ENCODE peak calls at places on chromosomes 3 and 15, in five cellular contexts. N, C, R, S and A are unnamed samples.

GRCh38 chr15:91128028-91128427 is 28.0 kb downstream of the SV2B start:
- DNase-seq in N (no peak), R (no peak), C (no peak), S (no peak), A (no peak)

GRCh38 chr3:81516042-81516441 is 245.4 kb downstream of the GBE1 start:
- DNase-seq in C (peak; percentile 6), S (no peak), R (no peak), N (no peak), A (no peak)

GRCh38 chr3:46690798-46691197 is 2.7 kb downstream of the ALS2CL start:
- DNase-seq in C (no peak), R (no peak), S (no peak), N (no peak), A (no peak)

GRCh38 chr3:165523801-165524200 is 313.4 kb downstream of the BCHE start:
- DNase-seq in C (peak; percentile 52), N (no peak), S (no peak), R (no peak), A (no peak)

GRCh38 chr15:79169531-79170123 is 79.0 kb upstream of the RASGRF1 start:
- DNase-seq in S (no peak), C (no peak), R (no peak), N (no peak), A (no peak)

GRCh38 chr3:111547645-111548044 is 5.6 kb downstream of the CD96 start:
- DNase-seq in C (no peak), N (no peak), R (peak; percentile 70), S (no peak), A (no peak)

GRCh38 chr3:119870512-119870911 is 88.6 kb downstream of the NR1I2 start:
- DNase-seq in R (no peak), N (no peak), C (no peak), S (no peak), A (no peak)

GRCh38 chr15:59701880-59702279 is 12.8 kb upstream of the BNIP2 start:
- DNase-seq in C (no peak), N (no peak), S (no peak), R (no peak), A (no peak)

GRCh38 chr3:31789429-31789828 is 191.6 kb downstream of the OSBPL10 start:
- DNase-seq in S (no peak), C (no peak), R (no peak), N (no peak), A (no peak)

GRCh38 chr15:66482539-66482938 is 15.0 kb downstream of the SNAPC5 start:
- DNase-seq in R (no peak), N (no peak), S (no peak), C (no peak), A (no peak)

GRCh38 chr15:41423979-41424659 is 7.2 kb downstream of the RTF1 start:
- DNase-seq in N (no peak), S (no peak), C (no peak), R (peak; percentile 44), A (no peak)

GRCh38 chr3:71930056-71930991 is 145.4 kb upstream of the PROK2 start:
- DNase-seq in S (no peak), R (no peak), C (peak; percentile 17), N (peak; percentile 55), A (peak; percentile 23)

GRCh38 chr15:80507638-80508316 is 103.6 kb downstream of the ARNT2 start:
- DNase-seq in C (peak; percentile 96), N (no peak), S (no peak), R (no peak), A (no peak)

GRCh38 chr3:109640146-109640652 is 302.9 kb upstream of the DPPA4 start:
- DNase-seq in N (no peak), S (no peak), R (no peak), C (peak; percentile 6), A (no peak)

GRCh38 chr15:65032823-65033537 is 3.5 kb upstream of the MTFMT start:
- DNase-seq in N (peak; percentile 44), C (peak; percentile 61), S (peak; percentile 70), R (no peak), A (peak; percentile 89)

GRCh38 chr3:43372007-43372754 is 85.8 kb downstream of the SNRK start:
- DNase-seq in R (no peak), C (no peak), S (no peak), N (no peak), A (no peak)

GRCh38 chr3:52053307-52054304 is 2.8 kb downstream of the DUSP7 start:
- DNase-seq in C (peak; percentile 29), N (no peak), R (peak; percentile 45), S (no peak), A (no peak)
- TF ChIP-seq RAD21 in C (peak; percentile 31), N (peak; percentile 55), R (peak; percentile 60), S (peak; percentile 55), A (no peak)

GRCh38 chr15:44034933-44035624 is 160.0 kb downstream of the FRMD5 start:
- DNase-seq in S (no peak), C (peak; percentile 83), R (no peak), N (no peak), A (no peak)

GRCh38 chr15:44034334-44034733 is 160.7 kb downstream of the FRMD5 start:
- DNase-seq in S (no peak), R (no peak), C (no peak), N (no peak), A (no peak)

GRCh38 chr15:44033894-44034293 is 161.2 kb downstream of the FRMD5 start:
- DNase-seq in N (peak; percentile 21), C (peak; percentile 58), R (no peak), S (no peak), A (peak; percentile 16)

GRCh38 chr15:44038801-44039200 is 156.3 kb downstream of the FRMD5 start:
- DNase-seq in N (no peak), S (peak; percentile 39), C (peak; percentile 66), R (no peak), A (no peak)

GRCh38 chr15:44035781-44036699 is 159.0 kb downstream of the FRMD5 start:
- DNase-seq in S (no peak), R (no peak), C (peak; percentile 59), N (no peak), A (no peak)
- H2AFZ ChIP-seq in S (no peak overlapping the region), R (no peak overlapping the region), C (no peak overlapping the region), N (no peak overlapping the region), A (no peak overlapping the region)

GRCh38 chr3:197490098-197490497 is 65.7 kb downstream of the BDH1 start:
- DNase-seq in R (no peak), N (no peak), S (no peak), C (peak; percentile 57), A (no peak)
- TF ChIP-seq RAD21 in R (no peak), N (no peak), S (no peak), C (peak; percentile 8), A (peak; percentile 13)

DNA sequence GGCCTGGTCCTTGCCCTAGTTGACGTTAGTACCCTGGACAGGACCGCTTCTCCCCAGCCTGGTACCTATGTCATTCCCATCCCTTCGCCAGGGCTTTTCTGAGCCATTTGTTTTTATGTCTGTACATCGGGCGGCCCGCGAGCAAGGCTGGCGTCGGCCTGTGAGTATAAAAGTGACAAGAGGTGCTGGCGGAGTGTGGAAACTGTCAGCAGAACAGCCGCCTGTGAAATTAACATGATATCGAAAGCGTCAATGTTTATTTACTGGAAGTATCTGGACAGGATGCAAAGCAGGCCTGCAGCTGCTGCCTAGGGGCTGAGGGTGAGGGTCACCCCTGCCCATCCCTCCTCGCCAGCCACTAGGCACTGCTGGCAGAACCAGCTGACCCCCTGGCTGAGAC is 33.4 kb downstream of the LINGO1 start:
- DNase-seq in S (no peak), R (no peak), N (no peak), C (no peak), A (no peak)
- H2AFZ ChIP-seq in S (no peak overlapping the region), R (peak overlapping the region; percentile 19), N (no peak overlapping the region), C (peak overlapping the region; percentile 51), A (peak overlapping the region; percentile 4)

DNA sequence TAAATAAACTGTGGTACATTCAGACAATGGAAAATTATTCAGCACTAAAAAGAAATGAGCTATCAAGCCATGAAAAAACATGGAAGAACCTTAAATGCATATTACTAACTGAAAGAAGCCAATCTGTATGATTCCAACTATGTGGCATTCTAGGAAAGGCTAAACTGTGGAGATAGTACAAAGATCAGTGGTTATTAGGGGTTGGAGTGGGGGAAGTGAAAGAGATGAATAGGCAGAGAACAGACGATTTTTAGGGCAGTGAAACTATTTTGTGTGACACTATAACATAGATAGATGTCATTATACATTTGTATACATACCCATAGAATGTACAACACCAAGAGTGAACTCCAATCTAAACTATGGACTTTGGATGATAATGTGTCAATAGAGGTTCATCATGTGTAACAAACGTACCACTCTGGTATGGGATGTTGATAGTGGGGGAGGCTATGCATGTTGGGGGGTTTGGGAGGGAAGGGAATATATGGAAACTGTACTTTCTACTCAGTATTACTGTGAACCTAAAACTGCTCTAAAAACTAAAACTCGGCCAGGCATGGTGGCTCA is 29.0 kb downstream of the RAB27A start:
- DNase-seq in R (no peak), N (no peak), C (no peak), S (no peak), A (no peak)
- TF ChIP-seq RAD21 in R (no peak), N (no peak), C (no peak), S (no peak), A (no peak)

DNA sequence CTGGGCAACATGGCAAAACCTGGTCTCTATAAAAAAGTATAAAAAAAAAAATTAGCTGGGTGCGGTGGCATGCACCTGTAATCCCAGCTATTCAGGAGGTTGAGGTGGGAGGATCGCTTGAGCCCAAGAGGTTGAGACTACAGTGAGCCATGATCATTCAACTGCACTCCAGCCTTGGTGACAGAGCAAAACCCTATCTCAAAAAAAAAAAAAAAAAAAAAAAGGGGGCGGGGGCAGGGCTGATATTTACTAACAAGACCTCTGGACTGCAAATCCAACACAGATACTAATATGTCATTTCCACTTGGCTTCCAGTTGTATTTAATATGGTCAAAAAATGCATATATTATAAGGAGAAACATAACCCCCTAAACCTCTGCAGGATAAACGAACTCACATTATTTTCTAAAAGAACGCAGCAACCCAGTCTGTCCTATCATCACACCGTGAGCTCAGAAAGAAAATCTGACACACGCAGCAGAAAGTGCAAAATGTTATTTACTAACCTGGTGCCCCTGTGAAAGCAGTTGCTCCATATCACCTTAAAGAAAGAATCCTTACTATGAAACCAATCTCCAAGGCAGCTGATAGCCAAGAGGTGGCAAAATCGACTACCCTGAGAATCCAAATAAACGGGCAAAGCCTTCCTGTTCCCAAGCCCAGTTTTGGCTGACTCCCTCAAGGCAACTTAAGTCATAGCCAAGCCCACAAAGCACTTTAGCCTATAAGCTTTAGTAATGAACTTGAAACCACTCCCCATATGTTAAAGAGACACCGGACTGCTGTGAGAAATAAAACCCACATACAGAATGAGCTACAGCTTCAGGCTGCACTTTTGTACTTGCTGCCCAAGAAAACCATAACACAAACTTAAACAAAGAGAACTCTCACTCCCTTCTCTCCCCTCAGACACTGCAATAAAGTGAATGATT is 39.3 kb downstream of the PLD1 start:
- DNase-seq in N (no peak), R (peak; percentile 48), C (peak; percentile 92), S (no peak), A (no peak)
- H2AFZ ChIP-seq in N (peak overlapping the region; percentile 0), R (no peak overlapping the region), C (peak overlapping the region; percentile 80), S (peak overlapping the region; percentile 87), A (no peak overlapping the region)

GRCh38 chr3:134201201-134202130 is 49.2 kb downstream of the RYK start:
- DNase-seq in R (no peak), N (no peak), C (peak; percentile 93), S (no peak), A (peak; percentile 85)
- TF ChIP-seq RAD21 in R (no peak), N (no peak), C (no peak), S (no peak), A (no peak)